ENCODE peak calls at places on chromosome 21, in five cellular contexts. X, B, Z, N and J are unnamed samples.

GRCh38 chr21:14595449-14595848 is 49.3 kb upstream of the SAMSN1 start:
- DNase-seq in X (no peak), Z (no peak), B (no peak), N (no peak), J (no peak)

GRCh38 chr21:33708874-33709273 is 66.6 kb downstream of the ITSN1 start:
- DNase-seq in B (no peak), N (no peak), X (no peak), Z (no peak), J (no peak)

GRCh38 chr21:32001390-32001789 is 128.6 kb downstream of the HUNK start:
- DNase-seq in B (no peak), Z (no peak), N (no peak), X (no peak), J (no peak)

GRCh38 chr21:31284797-31285397 is 59.2 kb downstream of the TIAM1 start:
- DNase-seq in N (no peak), Z (no peak), X (peak; percentile 37), B (peak; percentile 34), J (peak; percentile 51)

GRCh38 chr21:31921079-31921478 is 48.3 kb downstream of the HUNK start:
- DNase-seq in N (no peak), Z (no peak), B (peak; percentile 56), X (peak; percentile 91), J (no peak)

GRCh38 chr21:17644186-17644585 is 31.5 kb upstream of the BTG3 start:
- DNase-seq in Z (no peak), B (no peak), N (no peak), X (no peak), J (no peak)

GRCh38 chr21:24514081-24514733 is 1093.1 kb downstream of the MRPL39 start:
- DNase-seq in Z (no peak), B (no peak), X (peak; percentile 27), N (no peak), J (no peak)

GRCh38 chr21:33374080-33374873 is 28.9 kb upstream of the IFNGR2 start:
- DNase-seq in B (peak; percentile 46), X (peak; percentile 58), N (no peak), Z (no peak), J (peak; percentile 48)

GRCh38 chr21:37445228-37445627 is 78.7 kb downstream of the DYRK1A start:
- DNase-seq in N (no peak), B (peak; percentile 41), Z (no peak), X (peak; percentile 62), J (no peak)

GRCh38 chr21:27674037-27674436 is 707.1 kb upstream of the ADAMTS5 start:
- DNase-seq in N (no peak), Z (no peak), X (peak; percentile 88), B (peak; percentile 78), J (no peak)

GRCh38 chr21:43362928-43363314 is 64.0 kb downstream of the SIK1 start:
- DNase-seq in Z (no peak), X (no peak), B (no peak), N (no peak), J (no peak)

GRCh38 chr21:27513825-27514224 is 546.9 kb upstream of the ADAMTS5 start:
- DNase-seq in B (no peak), Z (no peak), X (no peak), N (no peak), J (no peak)

GRCh38 chr21:39184050-39184980 is 1.1 kb upstream of the PSMG1 start:
- DNase-seq in N (no peak), Z (no peak), X (no peak), B (peak; percentile 33), J (peak; percentile 10)

GRCh38 chr21:30541764-30542163 is at the start of gene KRTAP19-6:
- DNase-seq in B (no peak), N (no peak), Z (no peak), X (no peak), J (no peak)

GRCh38 chr21:36162631-36163030 is 6.0 kb downstream of the DOP1B start:
- DNase-seq in B (no peak), Z (no peak), X (no peak), N (no peak), J (no peak)

GRCh38 chr21:36156815-36157670 is at the start of gene DOP1B:
- DNase-seq in B (no peak), Z (no peak), X (no peak), N (peak; percentile 42), J (peak; percentile 16)

GRCh38 chr21:36156339-36156814 is 247 bp upstream of the DOP1B start:
- DNase-seq in X (peak; percentile 98), Z (peak; percentile 99), B (peak; percentile 98), N (peak; percentile 99), J (peak; percentile 99)

GRCh38 chr21:36160850-36161178 is 4.2 kb downstream of the DOP1B start:
- DNase-seq in B (no peak), X (no peak), Z (no peak), N (no peak), J (no peak)

GRCh38 chr21:36159356-36159921 is 2.8 kb downstream of the DOP1B start:
- DNase-seq in N (no peak), B (no peak), Z (no peak), X (no peak), J (no peak)
- H3K4ac ChIP-seq in N (no peak overlapping the region), B (no peak overlapping the region), Z (no peak overlapping the region), X (no peak overlapping the region), J (no peak overlapping the region)

GRCh38 chr21:42218836-42219605 is at the start of gene ABCG1:
- DNase-seq in Z (no peak), N (peak; percentile 53), B (no peak), X (peak; percentile 13), J (peak; percentile 46)
- H3K4me3 ChIP-seq in Z (peak within 1 kb of the TSS; percentile 89), N (peak within 1 kb of the TSS; percentile 82), B (peak within 1 kb of the TSS; percentile 77), X (peak within 1 kb of the TSS; percentile 43), J (no peak within 1 kb of the TSS)

GRCh38 chr21:44551290-44552015 is at the start of gene KRTAP10-2:
- DNase-seq in Z (no peak), B (no peak), N (no peak), X (no peak), J (no peak)

GRCh38 chr21:44552681-44553080 is 1.4 kb upstream of the KRTAP10-2 start:
- DNase-seq in N (no peak), Z (no peak), X (no peak), B (no peak), J (no peak)

GRCh38 chr21:44550807-44551206 is 498 bp downstream of the KRTAP10-2 start:
- DNase-seq in N (no peak), Z (no peak), B (no peak), X (no peak), J (no peak)

GRCh38 chr21:44549525-44550211 is 1.6 kb downstream of the KRTAP10-2 start:
- DNase-seq in X (no peak), N (no peak), B (no peak), Z (no peak), J (no peak)

DNA sequence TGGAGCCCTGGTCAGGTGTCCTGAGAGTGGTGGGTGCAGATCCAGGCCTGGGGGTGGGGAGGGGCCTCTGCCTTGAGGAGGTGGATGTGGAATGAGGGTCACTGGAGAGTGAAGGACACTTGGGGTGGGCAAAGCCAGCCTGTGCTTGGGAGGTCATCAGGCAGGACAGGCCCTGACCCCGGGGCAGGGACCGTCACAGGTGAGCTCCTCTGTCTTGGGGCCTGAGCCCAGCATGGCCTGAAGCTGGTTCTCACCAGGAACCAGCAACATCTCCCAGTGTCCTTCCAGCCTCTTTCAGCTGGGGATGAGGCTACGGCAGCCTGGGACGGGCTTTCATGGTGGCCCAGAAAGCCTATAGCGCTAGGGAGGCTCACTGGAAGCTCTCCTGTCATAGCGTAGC is 831 bp upstream of the KRTAP10-2 start:
- DNase-seq in B (no peak), Z (no peak), N (no peak), X (no peak), J (no peak)
- H2BK15ac ChIP-seq in B (no peak overlapping the region), Z (no peak overlapping the region), N (peak overlapping the region; percentile 5), X (no peak overlapping the region), J (no peak overlapping the region)

DNA sequence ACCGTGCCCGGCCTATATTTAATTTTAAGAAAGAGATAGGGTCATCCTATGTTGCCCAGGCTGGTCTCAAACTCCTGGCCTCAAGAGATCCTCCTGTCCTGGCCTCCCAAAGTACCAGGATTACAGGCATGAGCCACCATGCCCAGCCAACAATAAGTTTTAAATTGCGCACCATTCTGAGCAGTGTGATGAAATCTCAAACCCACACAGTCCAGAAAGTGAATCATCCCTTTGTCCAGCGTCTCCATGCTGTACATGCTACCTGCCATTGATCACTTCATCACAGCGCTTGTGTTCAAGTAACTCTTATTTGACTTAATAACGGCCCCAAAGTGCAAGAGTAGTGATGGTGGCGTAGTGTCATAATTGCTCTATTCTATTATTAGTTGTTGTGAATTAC is 75.4 kb downstream of the APP start:
- DNase-seq in B (no peak), Z (no peak), X (no peak), N (no peak), J (no peak)
- H3K4ac ChIP-seq in B (no peak overlapping the region), Z (no peak overlapping the region), X (no peak overlapping the region), N (no peak overlapping the region), J (no peak overlapping the region)

GRCh38 chr21:41290106-41290799 is 26.3 kb upstream of the FAM3B start:
- DNase-seq in B (no peak), X (no peak), Z (no peak), N (no peak), J (no peak)
- H3K4me3 ChIP-seq in B (peak overlapping the region; percentile 54), X (no peak overlapping the region), Z (no peak overlapping the region), N (peak overlapping the region; percentile 45), J (no peak overlapping the region)

DNA sequence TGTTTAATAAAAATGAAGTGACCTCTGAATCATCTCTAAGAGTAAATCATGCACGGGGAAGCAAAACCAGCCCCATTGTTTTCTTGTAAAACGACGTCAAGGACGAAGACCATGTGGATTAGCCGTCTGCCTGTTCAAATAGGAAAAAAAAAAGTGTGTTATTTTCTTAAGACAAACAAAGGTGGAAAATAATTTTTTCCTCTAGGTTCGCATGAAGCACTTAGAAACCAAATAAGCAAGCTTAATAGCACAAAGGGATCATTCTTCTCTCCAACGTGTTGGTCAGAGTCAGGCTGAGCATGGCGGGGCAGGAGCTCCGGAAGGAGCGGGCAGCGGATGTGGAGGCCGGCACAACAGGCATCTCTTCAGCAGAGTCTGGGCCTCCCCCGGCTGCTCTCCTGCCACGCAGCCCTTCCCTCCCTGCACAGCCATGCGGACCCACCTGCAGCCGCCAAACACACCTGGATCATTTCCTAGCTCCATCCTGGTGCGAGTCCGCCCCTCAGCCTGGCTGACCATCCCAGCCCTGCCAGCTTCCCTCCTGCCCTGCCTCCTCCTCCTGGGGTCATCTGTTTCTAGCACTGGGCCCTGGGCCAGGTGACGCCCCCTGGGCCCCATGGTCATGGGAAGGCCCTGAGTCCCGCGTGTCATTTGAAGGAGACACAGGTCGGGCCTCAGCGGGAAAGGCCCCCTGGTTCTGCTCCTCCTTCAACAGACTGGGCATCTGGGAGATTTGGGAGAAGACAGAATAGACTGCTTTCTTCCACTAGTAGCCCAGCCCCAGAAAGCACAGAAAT is 40.2 kb downstream of the MX1 start:
- DNase-seq in X (no peak), B (no peak), N (no peak), Z (no peak), J (no peak)
- H2BK15ac ChIP-seq in X (no peak overlapping the region), B (no peak overlapping the region), N (no peak overlapping the region), Z (no peak overlapping the region), J (no peak overlapping the region)

DNA sequence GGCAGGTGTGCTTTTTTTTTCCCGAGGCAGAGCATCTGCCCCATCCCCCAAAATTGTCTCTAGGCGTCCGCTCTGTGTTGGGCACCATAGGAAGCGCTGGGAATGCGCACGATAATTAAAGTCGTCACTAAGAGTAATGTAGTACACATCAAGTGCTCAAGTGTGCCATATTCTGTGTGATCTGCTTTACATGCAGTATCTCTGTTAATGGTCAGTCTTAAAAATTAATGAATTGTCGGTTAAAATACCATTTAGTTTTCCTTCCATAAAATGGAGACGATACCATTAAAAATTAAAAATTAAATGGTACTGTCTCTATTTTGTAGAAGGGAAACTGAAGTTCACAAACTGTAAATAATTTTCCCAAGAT is 544 bp upstream of the CCT8 start:
- DNase-seq in Z (no peak), B (no peak), X (no peak), N (no peak), J (no peak)
- H3K4ac ChIP-seq in Z (no peak overlapping the region), B (peak overlapping the region; percentile 73), X (peak overlapping the region; percentile 85), N (no peak overlapping the region), J (no peak overlapping the region)

GRCh38 chr21:36384885-36385232 is 333 bp upstream of the CHAF1B start:
- DNase-seq in N (no peak), B (no peak), X (no peak), Z (no peak), J (no peak)
- H3K4me3 ChIP-seq in N (no peak overlapping the region), B (peak overlapping the region; percentile 80), X (peak overlapping the region; percentile 77), Z (peak overlapping the region; percentile 99), J (no peak overlapping the region)